ENCODE peak calls at places on chromosomes 4 and X, in ten cellular contexts. Q is activated effector memory CD4-positive, alpha-beta T cell treated with Interleukin-2 at 50 U/mL for 16 hours; E is posterior vena cava; V is HCT116; S is SJSA1; X is fibroblast of the aortic adventitia; I is hypothalamus; L is T-helper 9 cell; P is lower leg skin; B is pons. C is an unnamed sample.

GRCh38 chr4:124946696-124947095 is 234.2 kb upstream of the ANKRD50 start:
- DNase-seq in V (no peak), S (no peak), B (no peak), I (no peak), E (no peak), X (no peak), L (no peak), P (no peak), Q (no peak), C (no peak)

GRCh38 chr4:82786794-82787193 is 11.8 kb downstream of the SCD5 start:
- DNase-seq in Q (no peak), X (no peak), L (no peak), V (no peak), E (no peak), B (no peak), P (no peak), S (no peak), I (no peak), C (peak; percentile 29)

GRCh38 chrX:110145305-110145704 is 142.4 kb downstream of the TMEM164 start:
- DNase-seq in S (no peak), I (no peak), P (no peak), X (no peak), E (no peak), V (no peak), B (no peak), Q (no peak), L (no peak), C (no peak)

GRCh38 chr4:186623546-186623945 is 68.2 kb upstream of the MTNR1A start:
- DNase-seq in I (no peak), E (no peak), P (no peak), L (no peak), S (no peak), X (no peak), B (no peak), V (no peak), Q (no peak), C (no peak)

GRCh38 chr4:80259012-80259411 is 7.5 kb upstream of the FGF5 start:
- DNase-seq in B (no peak), E (no peak), P (no peak), X (no peak), Q (no peak), L (no peak), S (no peak), I (no peak), V (no peak), C (no peak)

GRCh38 chr4:87150498-87151261 is 69.7 kb downstream of the KLHL8 start:
- DNase-seq in E (no peak), B (peak; percentile 91), S (peak; percentile 56), P (no peak), Q (no peak), X (peak; percentile 80), V (peak; percentile 55), L (peak; percentile 36), I (peak; percentile 2), C (peak; percentile 26)

GRCh38 chr4:186096681-186097080 is 7.8 kb upstream of the FAM149A start:
- DNase-seq in L (no peak), X (no peak), S (no peak), I (no peak), E (no peak), V (no peak), Q (no peak), B (no peak), P (no peak), C (no peak)

GRCh38 chr4:76892001-76892400 is 5.9 kb downstream of the SOWAHB start:
- DNase-seq in I (no peak), E (no peak), X (no peak), P (no peak), S (no peak), Q (no peak), B (no peak), L (no peak), V (no peak), C (no peak)

GRCh38 chr4:111213520-111213919 is 590.6 kb upstream of the PITX2 start:
- DNase-seq in Q (no peak), B (no peak), S (no peak), X (no peak), L (no peak), V (no peak), I (no peak), E (no peak), P (no peak), C (no peak)

GRCh38 chrX:22122510-22122909 is 90.4 kb downstream of the PHEX start:
- DNase-seq in S (no peak), P (peak; percentile 81), E (no peak), Q (no peak), I (no peak), V (no peak), X (peak; percentile 97), B (no peak), L (no peak), C (no peak)

GRCh38 chr4:2091990-2092652 is 33.0 kb downstream of the NAT8L start:
- DNase-seq in E (peak; percentile 57), X (no peak), L (no peak), S (no peak), Q (no peak), B (peak; percentile 19), I (peak; percentile 19), P (peak; percentile 63), V (no peak), C (no peak)

GRCh38 chr4:83054928-83055327 is 19.9 kb downstream of the COPS4 start:
- DNase-seq in X (peak; percentile 34), L (no peak), P (no peak), E (no peak), S (no peak), I (no peak), Q (no peak), V (peak; percentile 10), B (no peak), C (no peak)

GRCh38 chr4:304987-305680 is at the start of gene ZNF732:
- DNase-seq in B (peak; percentile 24), S (no peak), X (peak; percentile 14), V (no peak), Q (no peak), L (no peak), I (peak; percentile 30), P (no peak), E (peak; percentile 75), C (peak; percentile 11)

GRCh38 chr4:170386511-170386910 is 296.8 kb upstream of the AADAT start:
- DNase-seq in E (no peak), B (no peak), L (no peak), S (no peak), P (no peak), Q (no peak), V (no peak), X (no peak), I (no peak), C (no peak)

GRCh38 chrX:40282901-40283674 is 185.3 kb upstream of the BCOR start:
- DNase-seq in L (no peak), Q (no peak), I (no peak), B (no peak), S (no peak), E (no peak), X (peak; percentile 85), V (no peak), P (no peak), C (no peak)

C was measured in pulmonary artery endothelial cell.